ENCODE peak calls at places on chromosomes 16 and 17, in eight cellular contexts. One of them, this sample, is unnamed.

GRCh38 chr17:77528516-77529327 is 388.0 kb downstream of the SEC14L1 start:
- DNase-seq in H9: peak
- DNase-seq in WERI-Rb-1: peak
- DNase-seq in fibroblast of pulmonary artery: no peak
- DNase-seq in HFF-Myc: no peak
- DNase-seq in GM13977: no peak
- DNase-seq in sigmoid colon: peak
- DNase-seq in AG10803: no peak
- DNase-seq in this sample: peak

GRCh38 chr17:82332669-82333278 is 792 bp downstream of the SECTM1 start:
- DNase-seq in H9: peak
- DNase-seq in WERI-Rb-1: no peak
- DNase-seq in fibroblast of pulmonary artery: peak
- DNase-seq in HFF-Myc: no peak
- DNase-seq in GM13977: no peak
- DNase-seq in sigmoid colon: peak
- DNase-seq in AG10803: peak
- DNase-seq in this sample: no peak

GRCh38 chr16:342455-343213 is 9.9 kb downstream of the AXIN1 start:
- DNase-seq in H9: no peak
- DNase-seq in WERI-Rb-1: no peak
- DNase-seq in fibroblast of pulmonary artery: no peak
- DNase-seq in HFF-Myc: no peak
- DNase-seq in GM13977: no peak
- DNase-seq in sigmoid colon: no peak
- DNase-seq in AG10803: no peak
- DNase-seq in this sample: no peak

GRCh38 chr16:3095869-3096268 is 3.2 kb downstream of the ZSCAN10 start:
- DNase-seq in H9: no peak
- DNase-seq in WERI-Rb-1: no peak
- DNase-seq in fibroblast of pulmonary artery: no peak
- DNase-seq in HFF-Myc: no peak
- DNase-seq in GM13977: peak
- DNase-seq in sigmoid colon: no peak
- DNase-seq in AG10803: no peak
- DNase-seq in this sample: no peak

GRCh38 chr17:62626719-62627218 is 701 bp upstream of the MRC2 start:
- DNase-seq in H9: peak
- DNase-seq in WERI-Rb-1: no peak
- DNase-seq in fibroblast of pulmonary artery: peak
- DNase-seq in HFF-Myc: peak
- DNase-seq in GM13977: no peak
- DNase-seq in sigmoid colon: peak
- DNase-seq in AG10803: peak
- DNase-seq in this sample: no peak

GRCh38 chr17:57955183-57955952 is at the start of gene CUEDC1:
- DNase-seq in H9: peak
- DNase-seq in WERI-Rb-1: peak
- DNase-seq in fibroblast of pulmonary artery: peak
- DNase-seq in HFF-Myc: no peak
- DNase-seq in GM13977: peak
- DNase-seq in sigmoid colon: peak
- DNase-seq in AG10803: peak
- DNase-seq in this sample: peak

GRCh38 chr16:681746-682427 is 1.7 kb downstream of the STUB1 start:
- DNase-seq in H9: no peak
- DNase-seq in WERI-Rb-1: no peak
- DNase-seq in fibroblast of pulmonary artery: no peak
- DNase-seq in HFF-Myc: no peak
- DNase-seq in GM13977: no peak
- DNase-seq in sigmoid colon: no peak
- DNase-seq in AG10803: no peak
- DNase-seq in this sample: no peak

GRCh38 chr16:31063843-31064611 is 10.0 kb downstream of the ZNF668 start:
- DNase-seq in H9: no peak
- DNase-seq in WERI-Rb-1: no peak
- DNase-seq in fibroblast of pulmonary artery: no peak
- DNase-seq in HFF-Myc: no peak
- DNase-seq in GM13977: no peak
- DNase-seq in sigmoid colon: no peak
- DNase-seq in AG10803: no peak
- DNase-seq in this sample: no peak

GRCh38 chr17:45745843-45746494 is 38.2 kb upstream of the CRHR1 start:
- DNase-seq in H9: peak
- DNase-seq in WERI-Rb-1: no peak
- DNase-seq in fibroblast of pulmonary artery: no peak
- DNase-seq in HFF-Myc: no peak
- DNase-seq in GM13977: no peak
- DNase-seq in sigmoid colon: peak
- DNase-seq in AG10803: no peak
- DNase-seq in this sample: no peak

GRCh38 chr17:77831497-77832179 is 126.9 kb upstream of the TNRC6C start:
- DNase-seq in H9: no peak
- DNase-seq in WERI-Rb-1: no peak
- DNase-seq in fibroblast of pulmonary artery: peak
- DNase-seq in HFF-Myc: peak
- DNase-seq in GM13977: no peak
- DNase-seq in sigmoid colon: peak
- DNase-seq in AG10803: peak
- DNase-seq in this sample: no peak

GRCh38 chr17:2122641-2123302 is 67.9 kb downstream of the HIC1 start:
- DNase-seq in H9: no peak
- DNase-seq in WERI-Rb-1: no peak
- DNase-seq in fibroblast of pulmonary artery: peak
- DNase-seq in HFF-Myc: no peak
- DNase-seq in GM13977: peak
- DNase-seq in sigmoid colon: peak
- DNase-seq in AG10803: peak
- DNase-seq in this sample: no peak

GRCh38 chr17:34171245-34171818 is 83.8 kb upstream of the CCL2 start:
- DNase-seq in H9: peak
- DNase-seq in WERI-Rb-1: peak
- DNase-seq in fibroblast of pulmonary artery: peak
- DNase-seq in HFF-Myc: peak
- DNase-seq in GM13977: peak
- DNase-seq in sigmoid colon: no peak
- DNase-seq in AG10803: peak
- DNase-seq in this sample: peak

GRCh38 chr17:15912416-15912955 is 32.4 kb upstream of the ADORA2B start:
- DNase-seq in H9: no peak
- DNase-seq in WERI-Rb-1: no peak
- DNase-seq in fibroblast of pulmonary artery: no peak
- DNase-seq in HFF-Myc: no peak
- DNase-seq in GM13977: no peak
- DNase-seq in sigmoid colon: no peak
- DNase-seq in AG10803: no peak
- DNase-seq in this sample: no peak

GRCh38 chr17:62807812-62808575 is at the start of gene MARCHF10:
- DNase-seq in H9: peak
- DNase-seq in WERI-Rb-1: peak
- DNase-seq in fibroblast of pulmonary artery: no peak
- DNase-seq in HFF-Myc: no peak
- DNase-seq in GM13977: peak
- DNase-seq in sigmoid colon: no peak
- DNase-seq in AG10803: no peak
- DNase-seq in this sample: peak

GRCh38 chr16:67093098-67093732 is 16.5 kb upstream of the PHAF1 start:
- DNase-seq in H9: no peak
- DNase-seq in WERI-Rb-1: no peak
- DNase-seq in fibroblast of pulmonary artery: no peak
- DNase-seq in HFF-Myc: no peak
- DNase-seq in GM13977: no peak
- DNase-seq in sigmoid colon: no peak
- DNase-seq in AG10803: no peak
- DNase-seq in this sample: no peak

GRCh38 chr17:15169676-15170075 is 95.5 kb downstream of the PMP22 start:
- DNase-seq in H9: no peak
- DNase-seq in WERI-Rb-1: no peak
- DNase-seq in fibroblast of pulmonary artery: no peak
- DNase-seq in HFF-Myc: peak
- DNase-seq in GM13977: no peak
- DNase-seq in sigmoid colon: no peak
- DNase-seq in AG10803: peak
- DNase-seq in this sample: no peak

GRCh38 chr17:80850817-80851216 is 140.8 kb upstream of the CHMP6 start:
- DNase-seq in H9: no peak
- DNase-seq in WERI-Rb-1: no peak
- DNase-seq in fibroblast of pulmonary artery: no peak
- DNase-seq in HFF-Myc: no peak
- DNase-seq in GM13977: no peak
- DNase-seq in sigmoid colon: peak
- DNase-seq in AG10803: no peak
- DNase-seq in this sample: no peak
- TF ChIP-seq CTCF in H9: no peak
- TF ChIP-seq CTCF in WERI-Rb-1: no peak
- TF ChIP-seq CTCF in fibroblast of pulmonary artery: no peak
- TF ChIP-seq CTCF in HFF-Myc: no peak
- TF ChIP-seq CTCF in GM13977: no peak
- TF ChIP-seq CTCF in sigmoid colon: no peak
- TF ChIP-seq CTCF in AG10803: no peak
- TF ChIP-seq CTCF in this sample: no peak

DNA sequence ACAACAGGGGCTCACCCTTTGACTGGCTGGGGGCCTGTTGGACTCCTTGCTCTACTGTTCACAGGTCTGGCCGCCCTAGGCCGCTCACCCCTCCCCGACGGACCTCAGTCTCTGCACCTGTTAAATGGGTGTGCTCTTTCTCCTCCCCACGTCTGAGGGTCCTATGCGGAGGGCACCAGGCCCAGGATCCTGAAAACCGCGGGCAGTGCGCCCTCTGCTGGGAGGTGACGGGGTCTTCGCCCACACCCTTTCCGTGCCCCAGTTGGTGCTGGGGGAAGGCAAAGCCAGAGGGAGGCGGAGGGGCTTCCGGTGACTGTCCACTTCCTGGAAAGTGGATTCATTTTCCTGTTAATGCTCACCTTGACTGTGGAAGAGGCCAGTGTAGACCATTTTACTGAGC is 1010.9 kb downstream of the KCNJ18 start:
- DNase-seq in H9: no peak
- DNase-seq in WERI-Rb-1: no peak
- DNase-seq in fibroblast of pulmonary artery: no peak
- DNase-seq in HFF-Myc: no peak
- DNase-seq in GM13977: no peak
- DNase-seq in sigmoid colon: peak
- DNase-seq in AG10803: no peak
- DNase-seq in this sample: no peak
- TF ChIP-seq CTCF in H9: no peak
- TF ChIP-seq CTCF in WERI-Rb-1: peak
- TF ChIP-seq CTCF in fibroblast of pulmonary artery: no peak
- TF ChIP-seq CTCF in HFF-Myc: peak
- TF ChIP-seq CTCF in GM13977: no peak
- TF ChIP-seq CTCF in sigmoid colon: no peak
- TF ChIP-seq CTCF in AG10803: no peak
- TF ChIP-seq CTCF in this sample: no peak

GRCh38 chr16:49281843-49282642 is 405 bp upstream of the CBLN1 start:
- DNase-seq in H9: peak
- DNase-seq in WERI-Rb-1: peak
- DNase-seq in fibroblast of pulmonary artery: peak
- DNase-seq in HFF-Myc: peak
- DNase-seq in GM13977: peak
- DNase-seq in sigmoid colon: peak
- DNase-seq in AG10803: peak
- DNase-seq in this sample: peak
- TF ChIP-seq CTCF in H9: peak
- TF ChIP-seq CTCF in WERI-Rb-1: peak
- TF ChIP-seq CTCF in fibroblast of pulmonary artery: no peak
- TF ChIP-seq CTCF in HFF-Myc: no peak
- TF ChIP-seq CTCF in GM13977: peak
- TF ChIP-seq CTCF in sigmoid colon: peak
- TF ChIP-seq CTCF in AG10803: no peak
- TF ChIP-seq CTCF in this sample: peak

DNA sequence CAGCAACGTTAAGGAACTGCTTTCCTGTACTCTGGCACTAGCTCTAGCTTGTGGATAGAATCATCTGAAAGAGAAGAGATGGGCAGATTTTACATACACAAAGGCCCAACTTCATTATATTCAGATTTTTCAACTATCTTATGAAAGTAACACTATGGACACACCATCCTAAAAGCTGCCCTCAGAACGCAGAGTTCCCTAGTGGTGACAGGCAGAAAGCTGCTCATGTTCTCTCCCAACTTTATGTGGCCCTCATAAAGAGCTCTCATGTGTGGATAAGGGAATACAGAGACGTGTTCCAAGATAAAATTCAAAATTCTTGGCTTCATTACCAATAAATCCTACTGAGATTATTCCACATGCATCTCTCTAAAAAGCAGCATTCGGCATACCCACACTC is 1.5 kb downstream of the CFAP20 start:
- DNase-seq in H9: no peak
- DNase-seq in WERI-Rb-1: no peak
- DNase-seq in fibroblast of pulmonary artery: no peak
- DNase-seq in HFF-Myc: no peak
- DNase-seq in GM13977: no peak
- DNase-seq in sigmoid colon: no peak
- DNase-seq in AG10803: peak
- DNase-seq in this sample: no peak
- TF ChIP-seq CTCF in H9: peak
- TF ChIP-seq CTCF in WERI-Rb-1: no peak
- TF ChIP-seq CTCF in fibroblast of pulmonary artery: peak
- TF ChIP-seq CTCF in HFF-Myc: peak
- TF ChIP-seq CTCF in GM13977: no peak
- TF ChIP-seq CTCF in sigmoid colon: no peak
- TF ChIP-seq CTCF in AG10803: peak
- TF ChIP-seq CTCF in this sample: no peak

This sample was measured in nephron progenitor cell.